ENCODE peak calls at places on chromosomes 11 and 22, in ten cellular contexts. F is MG63, L is AG04449, T is testis, J is T-cell, M is COR-L47, B is LoVo, K is T follicular helper cell, P is RPMI8226, Q is D721Med. S is an unnamed sample.
A peak's percentile ranks its signal among the peaks of the same experiment; 100 is the strongest.

GRCh38 chr22:47000888-47001287 is 238.4 kb downstream of the TBC1D22A start:
- DNase-seq in B (no peak), Q (no peak), T (no peak), L (no peak), M (no peak), J (no peak), P (no peak), K (no peak), F (no peak), S (no peak)

GRCh38 chr11:66069715-66070603 is at the start of gene PACS1:
- DNase-seq in T (peak; percentile 84), J (peak; percentile 68), L (no peak), F (peak; percentile 77), K (peak; percentile 69), M (peak; percentile 49), Q (peak; percentile 64), B (peak; percentile 59), P (peak; percentile 88), S (no peak)

GRCh38 chr11:134228625-134229024 is 4.2 kb downstream of the VPS26B start:
- DNase-seq in P (no peak), B (no peak), Q (no peak), M (no peak), T (no peak), L (peak; percentile 63), J (peak; percentile 27), K (no peak), F (no peak), S (no peak)

GRCh38 chr11:16226245-16226644 is 130.1 kb downstream of the SOX6 start:
- DNase-seq in P (peak; percentile 52), Q (no peak), T (peak; percentile 23), F (no peak), B (peak; percentile 31), L (peak; percentile 12), J (no peak), K (no peak), M (peak; percentile 84), S (peak; percentile 38)

GRCh38 chr11:42572231-42572610 is 739.6 kb upstream of the API5 start:
- DNase-seq in T (no peak), J (no peak), P (no peak), B (no peak), L (no peak), Q (no peak), M (no peak), F (no peak), K (no peak), S (no peak)

GRCh38 chr11:103024086-103024485 is 67.9 kb downstream of the DCUN1D5 start:
- DNase-seq in Q (no peak), K (no peak), M (no peak), B (no peak), F (no peak), T (no peak), P (no peak), L (no peak), J (no peak), S (no peak)

GRCh38 chr11:105393326-105393725 is 216.5 kb upstream of the GRIA4 start:
- DNase-seq in J (no peak), K (no peak), T (no peak), L (no peak), M (no peak), P (no peak), Q (no peak), F (no peak), B (no peak), S (no peak)

GRCh38 chr22:20238567-20239062 is 29.5 kb downstream of the RTN4R start:
- DNase-seq in M (peak; percentile 57), T (peak; percentile 50), K (peak; percentile 15), F (no peak), P (peak; percentile 33), Q (peak; percentile 98), L (no peak), J (peak; percentile 28), B (no peak), S (no peak)

GRCh38 chr22:48500481-48501230 is 1327.0 kb downstream of the BRD1 start:
- DNase-seq in L (peak; percentile 23), Q (no peak), T (no peak), J (no peak), M (no peak), F (no peak), K (no peak), B (no peak), P (no peak), S (no peak)

GRCh38 chr22:43381693-43382092 is 30.1 kb upstream of the MPPED1 start:
- DNase-seq in B (no peak), M (no peak), P (no peak), K (no peak), F (no peak), J (no peak), L (no peak), T (no peak), Q (no peak), S (no peak)

GRCh38 chr11:225734-226453 is 10.2 kb downstream of the SIRT3 start:
- DNase-seq in T (no peak), J (no peak), K (no peak), P (no peak), B (no peak), F (peak; percentile 21), M (no peak), L (no peak), Q (no peak), S (no peak)

GRCh38 chr11:12066799-12067508 is 43.4 kb upstream of the MICAL2 start:
- DNase-seq in Q (no peak), K (no peak), L (no peak), M (no peak), B (peak; percentile 49), T (no peak), P (no peak), F (peak; percentile 37), J (no peak), S (no peak)